ENCODE peak calls at places on chromosomes 12 and 14, in ten cellular contexts. Y is stomach, J is cardiac muscle cell, Q is lower lobe of right lung, N is Peyer's patch, L is transverse colon, I is fibroblast of mammary gland, R is body of pancreas, X is PC-9, O is left ventricle myocardium inferior. E is an unnamed sample.

GRCh38 chr12:27998170-27999110 is 25.9 kb upstream of the PTHLH start:
- DNase-seq in Y (no peak), J (no peak), Q (no peak), N (no peak), L (no peak), I (no peak), R (no peak), X (peak), O (no peak), E (no peak)

GRCh38 chr12:68297929-68298328 is 34.2 kb downstream of the MDM1 start:
- DNase-seq in Y (no peak), J (no peak), Q (no peak), N (no peak), L (no peak), I (no peak), R (peak), X (no peak), O (no peak), E (no peak)

GRCh38 chr14:33848706-33849454 is 102.0 kb downstream of the EGLN3 start:
- DNase-seq in Y (peak), J (peak), Q (no peak), N (peak), L (peak), I (peak), R (peak), X (peak), O (peak), E (peak)

GRCh38 chr12:25675808-25676207 is 122.7 kb upstream of the LMNTD1 start:
- DNase-seq in Y (no peak), J (no peak), Q (no peak), N (no peak), L (no peak), I (no peak), R (no peak), X (no peak), O (no peak), E (no peak)

GRCh38 chr12:106179086-106179485 is 40.3 kb upstream of the NUAK1 start:
- DNase-seq in Y (no peak), J (no peak), Q (no peak), N (no peak), L (no peak), I (peak), R (peak), X (no peak), O (no peak), E (no peak)

GRCh38 chr12:122871851-122872785 is 23.8 kb downstream of the VPS37B start:
- DNase-seq in Y (peak), J (no peak), Q (peak), N (peak), L (peak), I (peak), R (peak), X (peak), O (peak), E (peak)

GRCh38 chr12:121144416-121144914 is 11.8 kb downstream of the P2RX7 start:
- DNase-seq in Y (no peak), J (no peak), Q (no peak), N (no peak), L (no peak), I (peak), R (peak), X (peak), O (no peak), E (peak)

GRCh38 chr14:73758392-73759182 is 44.4 kb upstream of the PNMA1 start:
- DNase-seq in Y (peak), J (peak), Q (peak), N (peak), L (peak), I (peak), R (peak), X (peak), O (peak), E (peak)

GRCh38 chr12:112256780-112257179 is 125.5 kb downstream of the HECTD4 start:
- DNase-seq in Y (no peak), J (no peak), Q (no peak), N (no peak), L (no peak), I (no peak), R (no peak), X (no peak), O (no peak), E (no peak)
- H3K4me3 ChIP-seq in Y (no peak), J (no peak), Q (no peak), N (no peak), L (no peak), I (no peak), R (no peak), X (no peak), O (no peak), E (no peak)

DNA sequence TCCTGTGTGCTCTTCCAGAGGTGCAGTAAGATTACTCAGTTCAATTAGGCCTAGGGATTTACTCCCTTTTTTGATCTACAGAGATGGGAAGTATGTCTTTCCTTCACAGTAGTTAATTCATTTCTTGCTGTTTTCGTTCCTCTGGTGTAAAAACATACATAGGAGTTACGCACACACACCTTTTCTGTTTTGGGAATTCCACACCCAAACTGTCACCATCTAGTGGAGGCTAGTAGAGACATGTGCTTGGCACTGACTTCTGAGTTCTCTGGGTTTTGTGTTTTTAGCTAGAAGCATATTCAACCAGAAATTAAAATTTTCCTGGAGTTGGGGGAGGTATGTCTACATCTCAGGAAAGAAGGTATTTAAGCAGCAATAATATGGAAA is 1.4 kb downstream of the SUSD6 start:
- DNase-seq in Y (no peak), J (no peak), Q (no peak), N (no peak), L (no peak), I (peak), R (no peak), X (no peak), O (no peak), E (peak)
- TF ChIP-seq CTCF in Y (no peak), J (peak), Q (no peak), N (no peak), L (no peak), I (peak), R (peak), X (no peak), O (peak), E (peak)

DNA sequence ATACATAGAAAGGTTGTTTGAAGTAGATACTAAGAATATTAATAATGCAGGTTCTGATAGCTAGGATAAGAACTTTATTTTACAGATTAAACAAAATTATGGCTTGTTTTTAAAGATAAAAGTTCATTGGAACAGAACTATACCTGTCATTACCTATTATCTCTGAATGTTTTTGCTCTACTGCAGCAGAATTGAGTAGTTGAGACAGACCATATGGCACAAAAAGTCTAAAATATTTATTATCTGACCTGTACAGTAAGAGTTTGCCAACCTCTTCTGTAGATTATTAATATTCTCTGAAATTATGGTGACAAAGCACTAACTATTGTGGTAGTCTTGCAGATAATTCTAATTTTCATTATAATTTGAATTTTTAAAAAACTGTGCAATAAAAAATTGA is 829.1 kb upstream of the MGAT4C start:
- DNase-seq in Y (no peak), J (no peak), Q (no peak), N (no peak), L (no peak), I (no peak), R (no peak), X (no peak), O (no peak), E (no peak)
- H3K4me3 ChIP-seq in Y (no peak), J (no peak), Q (no peak), N (no peak), L (no peak), I (no peak), R (no peak), X (no peak), O (no peak), E (no peak)

DNA sequence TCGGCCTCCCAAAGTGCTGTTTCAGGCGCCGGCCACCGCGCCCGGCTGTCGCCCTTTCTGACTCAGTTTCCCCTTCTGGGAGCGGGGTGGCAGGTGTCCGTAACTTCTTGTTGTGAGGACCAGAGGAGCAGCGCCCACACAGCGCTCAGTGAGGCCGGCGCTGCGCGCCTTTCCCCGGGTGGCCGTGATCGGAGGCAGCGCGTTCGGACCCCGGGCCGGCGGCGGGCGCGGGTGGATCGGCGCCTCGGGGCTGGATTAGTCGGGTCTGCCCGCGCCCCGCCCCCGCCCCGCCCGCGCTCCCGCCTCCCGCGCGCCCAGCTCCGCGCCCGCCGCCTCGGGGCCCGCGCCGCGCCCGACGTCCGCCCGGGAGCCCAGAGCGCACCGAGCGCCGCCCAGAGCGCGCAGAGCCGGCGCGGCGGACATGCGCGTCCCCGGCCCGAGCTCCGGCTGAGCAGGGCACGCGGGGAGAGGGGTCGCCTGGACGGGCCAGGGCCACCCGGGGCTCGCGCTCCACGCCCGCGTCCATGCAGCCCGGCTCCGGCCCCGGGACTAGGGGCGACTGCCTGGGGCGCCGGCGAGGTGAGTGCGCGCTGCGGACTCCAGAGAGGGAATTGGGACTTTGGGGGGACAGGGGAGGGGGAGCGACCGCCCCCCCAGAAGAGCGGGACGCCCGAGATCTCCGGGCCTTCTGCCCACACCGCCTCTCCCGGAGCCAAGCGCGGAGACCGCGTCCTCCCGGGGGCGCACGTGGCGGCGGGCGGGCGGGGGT is 50.5 kb downstream of the LRCOL1 start:
- DNase-seq in Y (peak), J (peak), Q (no peak), N (peak), L (peak), I (peak), R (peak), X (no peak), O (peak), E (no peak)
- TF ChIP-seq CTCF in Y (no peak), J (no peak), Q (no peak), N (no peak), L (no peak), I (no peak), R (no peak), X (no peak), O (no peak), E (no peak)

DNA sequence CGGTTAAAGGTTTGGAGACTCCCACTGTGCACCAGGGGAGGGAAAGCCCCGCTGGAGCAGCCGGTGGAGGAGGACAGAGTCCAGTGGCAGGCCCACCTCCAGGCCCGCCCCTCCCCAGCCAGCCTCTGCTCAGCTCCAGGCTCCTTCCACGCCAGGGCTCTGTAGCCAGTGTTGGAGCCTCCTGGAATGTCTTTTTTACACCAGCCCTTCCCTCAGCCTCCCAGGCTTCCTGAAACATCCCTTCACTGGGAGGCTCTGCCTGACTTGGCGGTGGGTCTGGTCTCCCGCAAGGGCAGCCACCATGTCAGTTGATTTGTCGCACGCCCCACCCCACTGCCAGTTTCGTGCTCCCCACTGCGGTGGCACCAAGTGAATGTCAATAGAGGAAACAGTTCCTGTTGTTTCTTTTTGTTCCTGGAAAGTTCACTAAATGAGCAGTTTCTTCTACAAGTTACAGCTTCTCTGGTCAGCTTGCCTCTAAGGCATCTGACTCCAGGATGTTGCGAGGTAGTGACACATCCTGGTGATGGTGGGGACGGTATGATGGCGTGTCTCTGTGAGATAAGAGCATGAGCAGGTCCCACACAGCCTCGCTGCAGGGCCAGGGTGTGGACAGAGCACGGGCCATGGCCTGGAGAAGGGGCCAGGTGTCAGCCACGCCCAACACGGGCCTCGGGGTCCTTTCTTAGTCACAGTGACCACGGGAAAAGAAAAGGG is 79.7 kb upstream of the DYNC1H1 start:
- DNase-seq in Y (no peak), J (no peak), Q (no peak), N (no peak), L (no peak), I (no peak), R (no peak), X (no peak), O (no peak), E (no peak)
- H3K4me3 ChIP-seq in Y (no peak), J (no peak), Q (no peak), N (no peak), L (no peak), I (no peak), R (no peak), X (no peak), O (no peak), E (no peak)

DNA sequence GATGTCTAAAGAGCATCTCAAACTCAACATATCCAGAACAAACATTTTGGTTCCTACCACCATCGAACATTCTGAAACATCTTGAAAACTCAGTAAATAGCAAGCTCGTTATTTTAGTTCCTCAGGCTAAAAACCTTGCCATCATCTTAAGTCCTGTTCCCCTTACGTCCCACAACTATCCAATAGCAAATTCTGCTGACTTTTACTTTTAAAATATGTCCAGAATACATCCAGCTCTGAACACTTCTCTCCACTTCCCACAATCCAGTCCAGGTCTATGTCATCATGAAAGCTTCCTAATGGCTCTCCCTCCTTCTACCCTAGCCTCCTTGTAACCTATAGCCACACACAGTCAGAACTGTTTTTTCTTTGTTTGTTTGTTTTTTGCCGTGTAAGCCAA is 279.9 kb downstream of the IPO8 start:
- DNase-seq in Y (no peak), J (no peak), Q (no peak), N (no peak), L (no peak), I (no peak), R (no peak), X (no peak), O (no peak), E (no peak)
- TF ChIP-seq CTCF in Y (no peak), J (no peak), Q (no peak), N (no peak), L (no peak), I (no peak), R (no peak), X (no peak), O (no peak), E (no peak)

DNA sequence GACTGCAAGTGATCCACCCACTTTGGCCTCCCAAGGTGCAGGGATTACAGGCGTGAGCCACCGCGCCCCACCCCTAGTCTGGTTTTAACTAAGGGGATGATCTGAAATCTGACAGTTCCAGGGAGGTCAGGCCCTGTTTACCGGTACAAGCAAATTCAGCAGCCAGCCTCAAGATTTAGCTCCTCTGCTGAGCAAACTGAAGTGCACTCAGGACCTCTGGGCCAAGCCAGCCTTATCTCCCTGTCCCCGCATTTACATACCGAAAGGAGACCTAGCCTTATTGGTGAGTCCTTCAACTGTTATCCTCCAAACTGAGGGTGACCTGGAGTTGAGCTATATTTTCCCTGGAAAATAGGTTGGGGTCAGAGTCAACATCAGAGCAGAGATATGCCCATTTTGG is 835 bp upstream of the ABHD4 start:
- DNase-seq in Y (no peak), J (peak), Q (no peak), N (no peak), L (no peak), I (no peak), R (no peak), X (no peak), O (no peak), E (no peak)
- H3K4me3 ChIP-seq in Y (no peak), J (no peak), Q (peak), N (peak), L (no peak), I (no peak), R (no peak), X (peak), O (peak), E (no peak)

GRCh38 chr12:65840793-65841670 is 16.7 kb downstream of the HMGA2 start:
- DNase-seq in Y (no peak), J (no peak), Q (no peak), N (no peak), L (no peak), I (no peak), R (no peak), X (no peak), O (no peak), E (no peak)

DNA sequence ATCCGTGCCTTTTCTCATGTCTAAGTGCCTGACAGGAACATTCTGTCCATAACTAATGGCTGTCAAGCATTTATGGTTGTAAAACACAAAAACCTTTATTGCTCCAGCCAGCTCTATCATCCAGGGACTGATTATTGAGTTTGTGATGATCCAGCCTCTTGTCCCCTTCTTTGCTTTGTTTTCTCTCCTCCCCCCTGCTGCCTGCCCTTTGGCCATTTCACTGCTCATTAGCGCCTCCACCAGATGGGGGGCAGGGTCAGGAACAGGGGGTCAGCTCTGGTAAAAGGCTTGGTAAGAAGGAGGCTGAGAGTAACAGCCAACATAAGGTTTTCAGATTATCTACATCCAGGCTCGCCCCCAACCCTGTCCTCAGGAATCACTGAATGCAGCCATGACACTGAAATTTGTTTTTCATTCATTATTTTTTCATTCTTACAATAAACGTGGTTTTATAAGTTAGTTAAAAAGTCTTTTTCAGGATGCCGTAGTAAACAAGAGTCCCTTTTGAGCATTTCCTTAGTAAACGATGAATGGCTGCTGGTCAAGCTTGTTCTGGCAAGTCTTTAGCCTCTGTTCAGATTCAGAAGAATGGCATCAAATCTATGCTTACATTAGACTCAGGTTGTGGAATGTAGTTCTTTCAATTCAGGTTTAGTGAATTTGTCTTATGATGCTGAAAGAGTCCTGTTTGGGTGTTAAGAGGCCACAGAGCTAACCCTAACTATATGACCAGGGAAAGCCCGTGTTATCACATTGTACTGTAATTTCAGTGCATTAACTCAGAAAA is 21.7 kb downstream of the HMGA2 start:
- DNase-seq in Y (no peak), J (no peak), Q (no peak), N (no peak), L (no peak), I (no peak), R (no peak), X (no peak), O (no peak), E (no peak)
- TF ChIP-seq CTCF in Y (no peak), J (no peak), Q (no peak), N (no peak), L (no peak), I (no peak), R (no peak), X (no peak), O (no peak), E (no peak)

DNA sequence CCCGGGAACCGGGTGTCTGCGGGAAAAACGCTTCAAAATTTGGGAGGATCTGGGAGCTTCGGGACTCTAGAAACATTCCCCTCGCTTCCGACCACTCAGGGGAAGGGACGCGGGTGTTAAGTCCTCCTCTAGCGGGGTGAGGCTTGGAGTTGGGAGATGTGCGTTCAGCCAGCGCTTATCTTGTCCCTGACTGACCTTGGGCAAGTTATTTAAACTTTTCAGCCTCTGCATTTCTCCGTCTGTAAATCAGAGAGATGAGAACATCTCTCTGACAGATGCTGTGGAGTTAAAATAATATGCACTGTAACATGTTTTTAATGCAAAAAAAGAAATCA is 76.9 kb upstream of the ANO4 start:
- DNase-seq in Y (no peak), J (peak), Q (no peak), N (no peak), L (no peak), I (peak), R (no peak), X (no peak), O (no peak), E (no peak)
- H3K4me3 ChIP-seq in Y (peak), J (peak), Q (no peak), N (peak), L (peak), I (peak), R (no peak), X (no peak), O (peak), E (no peak)